ENCODE peak calls at places on chromosomes 6 and 20, in five cellular contexts. R is GM12878, Z is heart left ventricle, M is body of pancreas, W is stomach. V is an unnamed sample.

GRCh38 chr6:33081098-33081824 is 5.5 kb downstream of the HLA-DPB1 start:
- DNase-seq in R (no peak), Z (no peak), M (no peak), W (no peak), V (no peak)

GRCh38 chr20:23128461-23129125 is 42.5 kb upstream of the CD93 start:
- DNase-seq in R (no peak), Z (no peak), M (no peak), W (no peak), V (no peak)

GRCh38 chr20:22341508-22341907 is 242.9 kb downstream of the FOXA2 start:
- DNase-seq in R (no peak), Z (no peak), M (no peak), W (no peak), V (no peak)

GRCh38 chr20:5191829-5192569 is 65.2 kb downstream of the CDS2 start:
- DNase-seq in R (peak), Z (no peak), M (peak), W (peak), V (no peak)

GRCh38 chr20:32285621-32286334 is 8.3 kb downstream of the KIF3B start:
- DNase-seq in R (peak), Z (no peak), M (no peak), W (no peak), V (peak)

GRCh38 chr20:2822073-2822472 is 5.9 kb downstream of the TMEM239 start:
- DNase-seq in R (no peak), Z (no peak), M (no peak), W (no peak), V (no peak)

GRCh38 chr6:103516336-103516735 is 1343.4 kb downstream of the HACE1 start:
- DNase-seq in R (no peak), Z (no peak), M (no peak), W (no peak), V (no peak)

GRCh38 chr6:9412951-9413559 is 977.7 kb upstream of the SLC35B3 start:
- DNase-seq in R (no peak), Z (peak), M (peak), W (peak), V (no peak)

GRCh38 chr6:88145298-88145963 is 20.7 kb downstream of the CNR1 start:
- DNase-seq in R (peak), Z (no peak), M (no peak), W (no peak), V (no peak)

GRCh38 chr20:472137-472846 is 10.0 kb upstream of the TBC1D20 start:
- DNase-seq in R (no peak), Z (no peak), M (no peak), W (no peak), V (no peak)

GRCh38 chr6:154379585-154379984 is 23.0 kb upstream of the IPCEF1 start:
- DNase-seq in R (no peak), Z (no peak), M (no peak), W (no peak), V (no peak)

GRCh38 chr6:158669145-158670035 is 19.5 kb downstream of the SYTL3 start:
- DNase-seq in R (no peak), Z (no peak), M (no peak), W (no peak), V (peak)

GRCh38 chr6:133341607-133342158 is 100.5 kb downstream of the EYA4 start:
- DNase-seq in R (no peak), Z (no peak), M (no peak), W (no peak), V (no peak)

GRCh38 chr6:144008501-144009245 is 614 bp upstream of the PLAGL1 start:
- DNase-seq in R (no peak), Z (no peak), M (peak), W (no peak), V (no peak)

GRCh38 chr6:139881251-139881650 is 506.8 kb upstream of the CITED2 start:
- DNase-seq in R (no peak), Z (no peak), M (no peak), W (no peak), V (no peak)

GRCh38 chr6:112241820-112242443 is 12.4 kb downstream of the LAMA4 start:
- DNase-seq in R (no peak), Z (no peak), M (no peak), W (no peak), V (no peak)

DNA sequence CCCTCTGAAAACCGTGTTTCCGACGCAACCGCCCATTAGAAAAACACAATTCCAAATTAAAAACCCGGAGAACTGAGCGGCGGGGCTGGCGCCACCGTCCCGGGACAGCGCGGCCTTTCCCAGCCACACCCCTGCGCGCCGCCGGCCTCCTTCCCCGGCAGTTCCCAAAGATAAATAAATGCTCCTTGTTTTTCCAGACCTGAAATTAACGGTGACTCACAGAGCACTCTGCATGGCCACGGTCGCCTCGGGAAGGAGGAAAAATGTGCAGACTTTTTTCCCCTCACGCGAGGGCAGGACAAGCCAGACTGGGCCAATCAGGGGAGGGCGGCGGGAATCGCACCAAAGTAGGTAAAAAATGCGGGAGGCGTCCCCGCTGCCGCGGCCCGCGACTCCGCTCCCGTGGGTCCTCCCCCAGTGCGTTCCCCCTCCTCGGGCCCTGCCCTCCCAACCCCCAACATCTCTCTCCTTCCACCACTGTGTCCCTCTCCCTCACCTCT is 853 bp upstream of the DSTN start:
- DNase-seq in R (no peak), Z (peak), M (peak), W (peak), V (peak)
- TF ChIP-seq POLR2A in R (no peak), Z (peak), M (peak), W (peak), V (no peak)

DNA sequence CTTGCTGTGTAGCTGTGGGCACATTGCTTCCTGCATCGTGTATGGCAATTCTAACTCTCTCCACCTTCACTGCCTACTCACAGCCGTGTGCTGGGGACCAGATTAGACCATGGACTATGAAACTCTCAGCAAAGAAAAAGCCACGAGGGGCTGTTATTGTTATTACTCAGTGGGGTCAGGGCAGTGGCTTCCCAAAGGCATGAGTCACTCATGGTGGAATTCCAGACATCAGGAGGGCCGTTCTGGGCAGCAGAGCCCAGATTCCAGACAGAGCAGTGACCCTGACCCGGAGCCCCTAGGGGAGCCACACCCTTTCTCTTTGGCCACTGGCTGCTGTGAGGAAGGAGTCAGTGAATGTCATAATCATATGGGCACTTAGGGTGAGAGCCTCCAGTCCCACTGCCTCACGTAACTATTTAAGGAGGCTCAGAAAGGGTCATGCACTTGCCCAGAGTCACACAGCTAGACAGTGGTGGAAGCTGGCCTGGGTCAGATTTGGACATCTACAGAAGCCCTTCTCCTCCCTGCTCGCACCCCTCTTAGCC is 22.2 kb upstream of the CCN5 start:
- DNase-seq in R (no peak), Z (peak), M (peak), W (peak), V (peak)
- TF ChIP-seq CTCF in R (no peak), Z (no peak), M (no peak), W (no peak), V (no peak)

GRCh38 chr6:41917528-41917927 is 3.4 kb downstream of the MED20 start:
- DNase-seq in R (no peak), Z (no peak), M (no peak), W (no peak), V (no peak)
- TF ChIP-seq POLR2A in R (no peak), Z (no peak), M (no peak), W (no peak), V (no peak)

DNA sequence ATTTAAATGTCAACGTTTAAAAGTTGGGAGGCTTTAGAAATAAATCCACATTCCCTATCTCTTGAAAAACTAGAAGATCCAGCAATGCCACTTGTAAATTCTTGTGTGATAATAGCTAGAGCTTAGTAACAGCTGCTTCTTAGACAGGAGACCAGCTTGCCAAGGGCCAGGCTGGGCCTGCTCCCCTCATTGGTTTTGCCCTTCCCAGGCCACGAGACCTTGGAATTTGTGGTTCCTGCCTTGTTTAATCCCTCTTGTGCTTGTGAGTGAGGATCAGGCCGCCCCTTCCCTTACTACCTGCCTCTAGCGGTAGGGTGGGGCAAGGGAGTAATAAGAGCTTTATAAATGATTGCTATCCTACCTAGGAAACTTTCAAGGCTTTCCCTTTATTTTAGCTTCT is 363.5 kb downstream of the SYNE1 start:
- DNase-seq in R (no peak), Z (peak), M (peak), W (no peak), V (no peak)
- TF ChIP-seq CTCF in R (no peak), Z (no peak), M (peak), W (peak), V (no peak)

GRCh38 chr6:31901953-31902643 is at the start of gene ZBTB12:
- DNase-seq in R (peak), Z (peak), M (peak), W (peak), V (peak)
- TF ChIP-seq POLR2A in R (peak), Z (peak), M (peak), W (no peak), V (no peak)

GRCh38 chr6:156146891-156147290 is 630.3 kb upstream of the ARID1B start:
- DNase-seq in R (no peak), Z (no peak), M (no peak), W (no peak), V (no peak)
- TF ChIP-seq CTCF in R (no peak), Z (no peak), M (no peak), W (no peak), V (no peak)

GRCh38 chr6:41318648-41319565 is 16.5 kb upstream of the NCR2 start:
- DNase-seq in R (peak), Z (peak), M (peak), W (peak), V (peak)
- TF ChIP-seq POLR2A in R (no peak), Z (no peak), M (no peak), W (no peak), V (no peak)

GRCh38 chr6:113995632-113996031 is 24.7 kb upstream of the HDAC2 start:
- DNase-seq in R (no peak), Z (peak), M (no peak), W (no peak), V (no peak)
- TF ChIP-seq CTCF in R (no peak), Z (no peak), M (no peak), W (no peak), V (no peak)

DNA sequence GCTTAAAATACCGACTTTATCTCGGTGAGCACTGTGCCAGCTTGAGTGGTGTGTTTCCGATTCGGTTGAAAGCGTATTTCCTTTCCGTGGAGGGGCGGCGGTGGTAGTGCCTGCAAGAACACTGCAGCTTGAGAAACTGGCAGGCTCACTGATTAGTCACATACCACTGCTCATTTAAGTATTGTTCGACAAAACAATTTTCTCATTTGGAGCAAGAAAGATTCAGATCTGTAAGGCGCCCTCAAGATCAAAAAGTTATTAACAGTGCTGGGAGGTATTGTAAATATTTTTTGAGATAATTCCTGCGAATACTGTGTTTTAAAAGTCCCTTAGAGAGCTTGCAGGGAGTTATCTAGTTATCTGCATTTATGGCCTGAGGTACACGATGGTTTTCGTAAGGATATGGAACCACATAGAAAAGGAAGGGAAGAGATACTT is 1.3 kb downstream of the MAPK14 start:
- DNase-seq in R (no peak), Z (peak), M (peak), W (peak), V (peak)
- TF ChIP-seq POLR2A in R (no peak), Z (peak), M (no peak), W (no peak), V (no peak)

GRCh38 chr20:15902493-15902892 is 670.8 kb downstream of the KIF16B start:
- DNase-seq in R (no peak), Z (no peak), M (no peak), W (no peak), V (no peak)
- TF ChIP-seq CTCF in R (peak), Z (no peak), M (peak), W (no peak), V (no peak)